ENCODE peak calls at places on chromosomes 5 and 9, in four cellular contexts. J is astrocyte, D is mammary epithelial cell, H is testis. G is an unnamed sample. For H3K36me3, the result is how much of the 10 kb centered on the place peaks cover.

GRCh38 chr9:100377015-100377414 is 24.3 kb upstream of the TEX10 start:
- DNase-seq in J (no peak), D (no peak), H (no peak), G (no peak)

GRCh38 chr5:10626473-10627013 is 62.7 kb downstream of the ANKRD33B start:
- DNase-seq in J (no peak), D (no peak), H (no peak), G (no peak)

GRCh38 chr9:107644774-107645463 is 155.3 kb upstream of the KLF4 start:
- DNase-seq in J (no peak), D (no peak), H (peak), G (peak)

GRCh38 chr9:131995382-131995781 is 84.3 kb downstream of the MED27 start:
- DNase-seq in J (no peak), D (peak), H (no peak), G (no peak)

GRCh38 chr9:93099551-93100264 is 3.7 kb downstream of the CARD19 start:
- DNase-seq in J (no peak), D (no peak), H (no peak), G (peak)

GRCh38 chr5:96024683-96025475 is 63.2 kb upstream of the ELL2 start:
- DNase-seq in J (no peak), D (peak), H (no peak), G (no peak)

GRCh38 chr5:139950436-139950835 is 92.7 kb downstream of the NRG2 start:
- DNase-seq in J (no peak), D (no peak), H (no peak), G (no peak)

GRCh38 chr9:131732636-131733340 is 7.1 kb downstream of the RAPGEF1 start:
- DNase-seq in J (no peak), D (no peak), H (no peak), G (no peak)

GRCh38 chr5:1227669-1228068 is 2.5 kb downstream of the SLC6A18 start:
- DNase-seq in J (no peak), D (no peak), H (peak), G (no peak)

GRCh38 chr5:141306630-141307029 is 2.8 kb upstream of the SLC25A2 start:
- DNase-seq in J (no peak), D (no peak), H (no peak), G (no peak)

GRCh38 chr9:36110434-36110833 is 26.1 kb upstream of the GLIPR2 start:
- DNase-seq in J (no peak), D (no peak), H (no peak), G (no peak)

GRCh38 chr5:131296213-131296672 is 32.4 kb downstream of the CDC42SE2 start:
- DNase-seq in J (no peak), D (no peak), H (no peak), G (no peak)

GRCh38 chr9:119836036-119836435 is 466.8 kb upstream of the BRINP1 start:
- DNase-seq in J (no peak), D (no peak), H (no peak), G (no peak)

GRCh38 chr5:132256783-132257130 is 739 bp upstream of the PDLIM4 start:
- DNase-seq in J (no peak), D (no peak), H (no peak), G (peak)

GRCh38 chr9:37429441-37430285 is 7.2 kb downstream of the GRHPR start:
- DNase-seq in J (no peak), D (no peak), H (no peak), G (no peak)

GRCh38 chr9:135580664-135581380 is 19.3 kb downstream of the PAEP start:
- DNase-seq in J (no peak), D (no peak), H (no peak), G (no peak)
- TF ChIP-seq CTCF in J (no peak), D (no peak), H (no peak), G (no peak)

GRCh38 chr5:113020461-113021273 is 44.1 kb downstream of the DCP2 start:
- DNase-seq in J (peak), D (peak), H (no peak), G (no peak)
- H3K36me3 ChIP-seq in J (under half), D (under half), H (under half), G (under half)

GRCh38 chr5:5784114-5784513 is 361.6 kb downstream of the ICE1 start:
- DNase-seq in J (no peak), D (no peak), H (no peak), G (no peak)
- H3K27ac ChIP-seq in J (no peak), D (no peak), H (no peak), G (no peak)

GRCh38 chr9:129100383-129101169 is 10.0 kb downstream of the CRAT start:
- DNase-seq in J (no peak), D (peak), H (no peak), G (no peak)
- TF ChIP-seq CTCF in J (no peak), D (no peak), H (no peak), G (no peak)

GRCh38 chr5:179619776-179620175 is 3.7 kb downstream of the HNRNPH1 start:
- DNase-seq in J (no peak), D (peak), H (no peak), G (no peak)

GRCh38 chr5:179621551-179621971 is 1.9 kb downstream of the HNRNPH1 start:
- DNase-seq in J (no peak), D (no peak), H (no peak), G (no peak)

GRCh38 chr5:179618923-179619554 is 4.4 kb downstream of the HNRNPH1 start:
- DNase-seq in J (no peak), D (no peak), H (no peak), G (no peak)

GRCh38 chr5:179620293-179620692 is 3.2 kb downstream of the HNRNPH1 start:
- DNase-seq in J (no peak), D (no peak), H (no peak), G (no peak)

DNA sequence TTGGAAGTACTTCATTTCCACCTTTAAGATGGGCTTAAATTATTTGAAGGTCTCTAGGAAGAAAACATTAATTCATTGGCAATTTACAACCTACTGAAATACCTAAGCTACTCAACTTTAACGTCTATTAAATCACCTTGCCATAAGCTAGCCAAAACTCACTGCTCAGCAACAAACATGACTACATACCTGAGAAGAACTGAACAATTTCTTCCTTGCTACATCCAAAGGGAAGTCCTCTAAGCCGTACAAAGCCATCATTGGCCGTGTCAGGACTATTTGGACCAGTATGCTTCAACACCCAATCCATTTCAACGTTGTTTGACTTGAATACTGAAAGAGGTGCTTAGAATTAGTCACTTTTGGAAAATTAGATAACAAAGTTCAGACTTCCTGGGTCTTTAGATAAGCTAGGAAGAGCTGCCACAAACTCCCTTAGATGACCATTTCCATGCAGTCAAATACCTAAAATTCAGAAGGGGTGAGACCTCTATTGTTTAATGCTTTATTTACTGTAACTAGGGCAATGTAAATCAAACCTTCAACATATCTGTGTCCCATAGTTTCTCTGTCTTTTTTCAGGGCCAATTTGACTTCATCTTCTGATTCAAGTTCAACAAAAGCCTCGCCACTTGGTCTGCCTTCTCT is 2.6 kb downstream of the HNRNPH1 start:
- DNase-seq in J (peak), D (peak), H (no peak), G (no peak)
- H3K36me3 ChIP-seq in J (half or more), D (half or more), H (under half), G (half or more)

G was measured in ascending aorta.